ENCODE peak calls at places on chromosomes 6 and 20, in four cellular contexts. One of them, this sample, is unnamed.
A peak's percentile ranks its signal among the peaks of the same experiment; 100 is the strongest.

GRCh38 chr6:118187568-118188164 is 280.6 kb downstream of the SLC35F1 start:
- DNase-seq in natural killer cell: no peak
- DNase-seq in non-pigmented ciliary epithelial cell: no peak
- DNase-seq in Kasumi-1: peak; percentile 12
- DNase-seq in this sample: no peak

GRCh38 chr6:140602843-140603242 is 1228.4 kb upstream of the CITED2 start:
- DNase-seq in natural killer cell: no peak
- DNase-seq in non-pigmented ciliary epithelial cell: no peak
- DNase-seq in Kasumi-1: no peak
- DNase-seq in this sample: no peak

GRCh38 chr6:499617-500016 is 108.1 kb downstream of the IRF4 start:
- DNase-seq in natural killer cell: no peak
- DNase-seq in non-pigmented ciliary epithelial cell: no peak
- DNase-seq in Kasumi-1: no peak
- DNase-seq in this sample: no peak

GRCh38 chr6:102717737-102718427 is 1324.4 kb downstream of the GRIK2 start:
- DNase-seq in natural killer cell: no peak
- DNase-seq in non-pigmented ciliary epithelial cell: no peak
- DNase-seq in Kasumi-1: no peak
- DNase-seq in this sample: no peak

GRCh38 chr20:6480328-6481030 is 287.0 kb upstream of the BMP2 start:
- DNase-seq in natural killer cell: no peak
- DNase-seq in non-pigmented ciliary epithelial cell: no peak
- DNase-seq in Kasumi-1: no peak
- DNase-seq in this sample: no peak

GRCh38 chr6:73586416-73586974 is 65.7 kb upstream of the EEF1A1 start:
- DNase-seq in natural killer cell: no peak
- DNase-seq in non-pigmented ciliary epithelial cell: no peak
- DNase-seq in Kasumi-1: no peak
- DNase-seq in this sample: no peak

GRCh38 chr20:5657190-5657872 is 92.9 kb upstream of the SHLD1 start:
- DNase-seq in natural killer cell: no peak
- DNase-seq in non-pigmented ciliary epithelial cell: peak; percentile 92
- DNase-seq in Kasumi-1: no peak
- DNase-seq in this sample: peak; percentile 40

GRCh38 chr20:2103454-2104153 is 2.0 kb downstream of the STK35 start:
- DNase-seq in natural killer cell: no peak
- DNase-seq in non-pigmented ciliary epithelial cell: no peak
- DNase-seq in Kasumi-1: no peak
- DNase-seq in this sample: no peak

GRCh38 chr6:14770040-14770439 is 475.8 kb upstream of the JARID2 start:
- DNase-seq in natural killer cell: no peak
- DNase-seq in non-pigmented ciliary epithelial cell: no peak
- DNase-seq in Kasumi-1: no peak
- DNase-seq in this sample: no peak

GRCh38 chr6:57822896-57823358 is 505.5 kb downstream of the PRIM2 start:
- DNase-seq in natural killer cell: no peak
- DNase-seq in non-pigmented ciliary epithelial cell: no peak
- DNase-seq in Kasumi-1: no peak
- DNase-seq in this sample: no peak

GRCh38 chr6:114049367-114049966 is 78.5 kb upstream of the HDAC2 start:
- DNase-seq in natural killer cell: no peak
- DNase-seq in non-pigmented ciliary epithelial cell: no peak
- DNase-seq in Kasumi-1: no peak
- DNase-seq in this sample: no peak

GRCh38 chr6:71383891-71384489 is 95.4 kb downstream of the OGFRL1 start:
- DNase-seq in natural killer cell: no peak
- DNase-seq in non-pigmented ciliary epithelial cell: no peak
- DNase-seq in Kasumi-1: peak; percentile 44
- DNase-seq in this sample: no peak

GRCh38 chr20:3922223-3922982 is 33.2 kb downstream of the PANK2 start:
- DNase-seq in natural killer cell: no peak
- DNase-seq in non-pigmented ciliary epithelial cell: no peak
- DNase-seq in Kasumi-1: no peak
- DNase-seq in this sample: no peak

GRCh38 chr6:138957484-138957883 is 30.6 kb downstream of the REPS1 start:
- DNase-seq in natural killer cell: no peak
- DNase-seq in non-pigmented ciliary epithelial cell: no peak
- DNase-seq in Kasumi-1: peak; percentile 73
- DNase-seq in this sample: no peak

GRCh38 chr6:139371421-139372253 is 2.8 kb downstream of the CITED2 start:
- DNase-seq in natural killer cell: no peak
- DNase-seq in non-pigmented ciliary epithelial cell: no peak
- DNase-seq in Kasumi-1: no peak
- DNase-seq in this sample: no peak

This sample was measured in prostate gland.